ENCODE peak calls at places on chromosomes 12 and 14, in six cellular contexts. One of them, this sample, is unnamed.

GRCh38 chr12:62438098-62438692 is 28.4 kb upstream of the MON2 start:
- DNase-seq in mesendoderm: peak; percentile 59
- DNase-seq in LHCN-M2: peak; percentile 39
- DNase-seq in progenitor cell of endocrine pancreas: no peak
- DNase-seq in kidney glomerular epithelial cell: peak; percentile 65
- DNase-seq in NCI-H1417 treated with DMSO at 0.1 percent for 48 hours: no peak
- DNase-seq in this sample: peak; percentile 32

GRCh38 chr12:121925361-121925725 is 7.0 kb downstream of the CFAP251 start:
- DNase-seq in LHCN-M2: peak; percentile 82
- DNase-seq in kidney glomerular epithelial cell: peak; percentile 29
- DNase-seq in progenitor cell of endocrine pancreas: no peak
- DNase-seq in NCI-H1417 treated with DMSO at 0.1 percent for 48 hours: no peak
- DNase-seq in mesendoderm: no peak
- DNase-seq in this sample: no peak

GRCh38 chr12:109996483-109996853 is 300 bp upstream of the GIT2 start:
- DNase-seq in mesendoderm: no peak
- DNase-seq in progenitor cell of endocrine pancreas: no peak
- DNase-seq in kidney glomerular epithelial cell: no peak
- DNase-seq in LHCN-M2: no peak
- DNase-seq in NCI-H1417 treated with DMSO at 0.1 percent for 48 hours: no peak
- DNase-seq in this sample: no peak

GRCh38 chr12:27820564-27820963 is 40.5 kb upstream of the MANSC4 start:
- DNase-seq in LHCN-M2: no peak
- DNase-seq in mesendoderm: no peak
- DNase-seq in kidney glomerular epithelial cell: no peak
- DNase-seq in NCI-H1417 treated with DMSO at 0.1 percent for 48 hours: no peak
- DNase-seq in progenitor cell of endocrine pancreas: no peak
- DNase-seq in this sample: no peak

GRCh38 chr14:70808402-70809237 is 693 bp downstream of the MAP3K9 start:
- DNase-seq in mesendoderm: peak; percentile 37
- DNase-seq in kidney glomerular epithelial cell: no peak
- DNase-seq in progenitor cell of endocrine pancreas: peak; percentile 49
- DNase-seq in NCI-H1417 treated with DMSO at 0.1 percent for 48 hours: no peak
- DNase-seq in LHCN-M2: no peak
- DNase-seq in this sample: no peak

GRCh38 chr14:68564826-68565760 is 227.8 kb downstream of the ZFP36L1 start:
- DNase-seq in kidney glomerular epithelial cell: no peak
- DNase-seq in NCI-H1417 treated with DMSO at 0.1 percent for 48 hours: no peak
- DNase-seq in mesendoderm: peak; percentile 93
- DNase-seq in LHCN-M2: peak; percentile 47
- DNase-seq in progenitor cell of endocrine pancreas: no peak
- DNase-seq in this sample: no peak

GRCh38 chr12:132162508-132163031 is 18.3 kb downstream of the NOC4L start:
- DNase-seq in kidney glomerular epithelial cell: peak; percentile 12
- DNase-seq in progenitor cell of endocrine pancreas: no peak
- DNase-seq in LHCN-M2: peak; percentile 87
- DNase-seq in NCI-H1417 treated with DMSO at 0.1 percent for 48 hours: no peak
- DNase-seq in mesendoderm: no peak
- DNase-seq in this sample: peak; percentile 13

GRCh38 chr12:89333564-89334252 is 18.6 kb downstream of the DUSP6 start:
- DNase-seq in progenitor cell of endocrine pancreas: no peak
- DNase-seq in mesendoderm: no peak
- DNase-seq in NCI-H1417 treated with DMSO at 0.1 percent for 48 hours: no peak
- DNase-seq in kidney glomerular epithelial cell: no peak
- DNase-seq in LHCN-M2: no peak
- DNase-seq in this sample: no peak

GRCh38 chr14:33567736-33568124 is 383.1 kb downstream of the EGLN3 start:
- DNase-seq in NCI-H1417 treated with DMSO at 0.1 percent for 48 hours: no peak
- DNase-seq in kidney glomerular epithelial cell: no peak
- DNase-seq in mesendoderm: no peak
- DNase-seq in progenitor cell of endocrine pancreas: no peak
- DNase-seq in LHCN-M2: no peak
- DNase-seq in this sample: peak; percentile 40

GRCh38 chr12:65953621-65954020 is 129.3 kb downstream of the HMGA2 start:
- DNase-seq in mesendoderm: no peak
- DNase-seq in kidney glomerular epithelial cell: no peak
- DNase-seq in NCI-H1417 treated with DMSO at 0.1 percent for 48 hours: no peak
- DNase-seq in LHCN-M2: no peak
- DNase-seq in progenitor cell of endocrine pancreas: no peak
- DNase-seq in this sample: no peak

GRCh38 chr12:66002812-66003211 is 127.7 kb downstream of the LLPH start:
- DNase-seq in progenitor cell of endocrine pancreas: no peak
- DNase-seq in mesendoderm: no peak
- DNase-seq in LHCN-M2: peak; percentile 43
- DNase-seq in kidney glomerular epithelial cell: no peak
- DNase-seq in NCI-H1417 treated with DMSO at 0.1 percent for 48 hours: no peak
- DNase-seq in this sample: no peak

GRCh38 chr14:103510311-103511021 is 12.2 kb downstream of the CKB start:
- DNase-seq in progenitor cell of endocrine pancreas: no peak
- DNase-seq in mesendoderm: no peak
- DNase-seq in LHCN-M2: no peak
- DNase-seq in kidney glomerular epithelial cell: no peak
- DNase-seq in NCI-H1417 treated with DMSO at 0.1 percent for 48 hours: no peak
- DNase-seq in this sample: no peak

GRCh38 chr14:34649344-34649743 is 19.4 kb upstream of the SNX6 start:
- DNase-seq in progenitor cell of endocrine pancreas: no peak
- DNase-seq in LHCN-M2: peak; percentile 93
- DNase-seq in mesendoderm: no peak
- DNase-seq in NCI-H1417 treated with DMSO at 0.1 percent for 48 hours: no peak
- DNase-seq in kidney glomerular epithelial cell: no peak
- DNase-seq in this sample: no peak

GRCh38 chr14:106422066-106422465 is 895.7 kb downstream of the TMEM121 start:
- DNase-seq in NCI-H1417 treated with DMSO at 0.1 percent for 48 hours: no peak
- DNase-seq in progenitor cell of endocrine pancreas: no peak
- DNase-seq in LHCN-M2: no peak
- DNase-seq in kidney glomerular epithelial cell: no peak
- DNase-seq in mesendoderm: no peak
- DNase-seq in this sample: no peak

GRCh38 chr14:61754627-61755381 is 7.4 kb upstream of the SNAPC1 start:
- DNase-seq in kidney glomerular epithelial cell: peak; percentile 58
- DNase-seq in NCI-H1417 treated with DMSO at 0.1 percent for 48 hours: no peak
- DNase-seq in progenitor cell of endocrine pancreas: no peak
- DNase-seq in LHCN-M2: no peak
- DNase-seq in mesendoderm: peak; percentile 68
- DNase-seq in this sample: no peak

GRCh38 chr12:24045816-24046257 is 96.4 kb upstream of the SOX5 start:
- DNase-seq in progenitor cell of endocrine pancreas: no peak
- DNase-seq in mesendoderm: no peak
- DNase-seq in NCI-H1417 treated with DMSO at 0.1 percent for 48 hours: no peak
- DNase-seq in LHCN-M2: no peak
- DNase-seq in kidney glomerular epithelial cell: peak; percentile 22
- DNase-seq in this sample: peak; percentile 83

GRCh38 chr14:99821519-99822165 is 28.4 kb downstream of the EML1 start:
- DNase-seq in mesendoderm: no peak
- DNase-seq in kidney glomerular epithelial cell: peak; percentile 84
- DNase-seq in LHCN-M2: peak; percentile 70
- DNase-seq in NCI-H1417 treated with DMSO at 0.1 percent for 48 hours: no peak
- DNase-seq in progenitor cell of endocrine pancreas: no peak
- DNase-seq in this sample: no peak

GRCh38 chr14:58731465-58732330 is 93.9 kb downstream of the DACT1 start:
- DNase-seq in progenitor cell of endocrine pancreas: no peak
- DNase-seq in mesendoderm: no peak
- DNase-seq in kidney glomerular epithelial cell: peak; percentile 95
- DNase-seq in LHCN-M2: peak; percentile 99
- DNase-seq in NCI-H1417 treated with DMSO at 0.1 percent for 48 hours: no peak
- DNase-seq in this sample: peak; percentile 72

GRCh38 chr12:56198836-56199235 is 9.6 kb upstream of the SMARCC2 start:
- DNase-seq in kidney glomerular epithelial cell: no peak
- DNase-seq in LHCN-M2: no peak
- DNase-seq in mesendoderm: peak; percentile 89
- DNase-seq in progenitor cell of endocrine pancreas: no peak
- DNase-seq in NCI-H1417 treated with DMSO at 0.1 percent for 48 hours: no peak
- DNase-seq in this sample: no peak

GRCh38 chr12:946212-946611 is 3.3 kb downstream of the RAD52 start:
- DNase-seq in kidney glomerular epithelial cell: no peak
- DNase-seq in NCI-H1417 treated with DMSO at 0.1 percent for 48 hours: no peak
- DNase-seq in mesendoderm: no peak
- DNase-seq in LHCN-M2: peak; percentile 23
- DNase-seq in progenitor cell of endocrine pancreas: no peak
- DNase-seq in this sample: no peak

GRCh38 chr12:7433276-7433822 is 10.6 kb downstream of the CD163L1 start:
- DNase-seq in mesendoderm: no peak
- DNase-seq in NCI-H1417 treated with DMSO at 0.1 percent for 48 hours: no peak
- DNase-seq in progenitor cell of endocrine pancreas: no peak
- DNase-seq in LHCN-M2: peak; percentile 84
- DNase-seq in kidney glomerular epithelial cell: no peak
- DNase-seq in this sample: no peak

GRCh38 chr12:9992296-9992695 is 6.6 kb downstream of the CLEC1B start:
- DNase-seq in mesendoderm: no peak
- DNase-seq in LHCN-M2: no peak
- DNase-seq in NCI-H1417 treated with DMSO at 0.1 percent for 48 hours: no peak
- DNase-seq in progenitor cell of endocrine pancreas: no peak
- DNase-seq in kidney glomerular epithelial cell: no peak
- DNase-seq in this sample: no peak

GRCh38 chr14:55626131-55626530 is 46.1 kb downstream of the KTN1 start:
- DNase-seq in NCI-H1417 treated with DMSO at 0.1 percent for 48 hours: no peak
- DNase-seq in progenitor cell of endocrine pancreas: no peak
- DNase-seq in mesendoderm: no peak
- DNase-seq in LHCN-M2: no peak
- DNase-seq in kidney glomerular epithelial cell: no peak
- DNase-seq in this sample: no peak

GRCh38 chr12:101939856-101940265 is 62.5 kb downstream of the DRAM1 start:
- DNase-seq in NCI-H1417 treated with DMSO at 0.1 percent for 48 hours: peak; percentile 27
- DNase-seq in mesendoderm: peak; percentile 87
- DNase-seq in progenitor cell of endocrine pancreas: peak; percentile 37
- DNase-seq in LHCN-M2: peak; percentile 63
- DNase-seq in kidney glomerular epithelial cell: peak; percentile 57
- DNase-seq in this sample: peak; percentile 43

GRCh38 chr12:106249411-106250135 is 1.8 kb upstream of the CKAP4 start:
- DNase-seq in kidney glomerular epithelial cell: no peak
- DNase-seq in LHCN-M2: no peak
- DNase-seq in mesendoderm: no peak
- DNase-seq in progenitor cell of endocrine pancreas: no peak
- DNase-seq in NCI-H1417 treated with DMSO at 0.1 percent for 48 hours: no peak
- DNase-seq in this sample: no peak

GRCh38 chr12:121494093-121494787 is 86.6 kb downstream of the KDM2B start:
- DNase-seq in LHCN-M2: peak; percentile 19
- DNase-seq in kidney glomerular epithelial cell: no peak
- DNase-seq in progenitor cell of endocrine pancreas: peak; percentile 23
- DNase-seq in mesendoderm: peak; percentile 57
- DNase-seq in NCI-H1417 treated with DMSO at 0.1 percent for 48 hours: no peak
- DNase-seq in this sample: no peak

GRCh38 chr14:23186913-23187654 is 3.6 kb upstream of the SLC7A8 start:
- DNase-seq in NCI-H1417 treated with DMSO at 0.1 percent for 48 hours: peak; percentile 11
- DNase-seq in LHCN-M2: peak; percentile 57
- DNase-seq in mesendoderm: peak; percentile 66
- DNase-seq in progenitor cell of endocrine pancreas: no peak
- DNase-seq in kidney glomerular epithelial cell: peak; percentile 34
- DNase-seq in this sample: peak; percentile 55

GRCh38 chr12:102573237-102573636 is 92.9 kb upstream of the IGF1 start:
- DNase-seq in LHCN-M2: no peak
- DNase-seq in mesendoderm: no peak
- DNase-seq in kidney glomerular epithelial cell: peak; percentile 30
- DNase-seq in progenitor cell of endocrine pancreas: no peak
- DNase-seq in NCI-H1417 treated with DMSO at 0.1 percent for 48 hours: no peak
- DNase-seq in this sample: no peak

GRCh38 chr12:26113194-26113654 is 11.6 kb downstream of the BHLHE41 start:
- DNase-seq in kidney glomerular epithelial cell: no peak
- DNase-seq in NCI-H1417 treated with DMSO at 0.1 percent for 48 hours: peak; percentile 71
- DNase-seq in progenitor cell of endocrine pancreas: no peak
- DNase-seq in mesendoderm: no peak
- DNase-seq in LHCN-M2: no peak
- DNase-seq in this sample: no peak

GRCh38 chr12:52243774-52244614 is 11.0 kb downstream of the KRT7 start:
- DNase-seq in kidney glomerular epithelial cell: peak; percentile 93
- DNase-seq in NCI-H1417 treated with DMSO at 0.1 percent for 48 hours: peak; percentile 60
- DNase-seq in LHCN-M2: peak; percentile 88
- DNase-seq in mesendoderm: no peak
- DNase-seq in progenitor cell of endocrine pancreas: no peak
- DNase-seq in this sample: peak; percentile 47

This sample was measured in smooth muscle cell of the brain vasculature.